ENCODE peak calls at places on chromosome 3, in six cellular contexts. M is glutamatergic neuron, B is osteocyte, E is H4, O is foreskin fibroblast, G is SJSA1. H is an unnamed sample.

GRCh38 chr3:54731697-54732445 is 196.0 kb downstream of the LRTM1 start:
- DNase-seq in M (no peak), B (no peak), E (no peak), O (no peak), G (no peak), H (no peak)

GRCh38 chr3:114939920-114940319 is 207.2 kb downstream of the ZBTB20 start:
- DNase-seq in M (no peak), B (no peak), E (no peak), O (no peak), G (no peak), H (peak)

GRCh38 chr3:79297242-79297641 is 470.6 kb downstream of the ROBO1 start:
- DNase-seq in M (no peak), B (no peak), E (peak), O (peak), G (peak), H (peak)

GRCh38 chr3:169404491-169404890 is 259.0 kb downstream of the MECOM start:
- DNase-seq in M (no peak), B (no peak), E (no peak), O (no peak), G (no peak), H (no peak)

GRCh38 chr3:57048052-57048671 is 12.3 kb upstream of the SPATA12 start:
- DNase-seq in M (no peak), B (no peak), E (no peak), O (peak), G (no peak), H (peak)

GRCh38 chr3:111578867-111579266 is 16.3 kb downstream of the ZBED2 start:
- DNase-seq in M (no peak), B (no peak), E (no peak), O (no peak), G (no peak), H (no peak)

GRCh38 chr3:122794483-122794778 is 438 bp upstream of the SLC49A4 start:
- DNase-seq in M (no peak), B (no peak), E (no peak), O (no peak), G (peak), H (no peak)

GRCh38 chr3:54837964-54838363 is 89.9 kb downstream of the LRTM1 start:
- DNase-seq in M (no peak), B (no peak), E (peak), O (no peak), G (no peak), H (peak)

GRCh38 chr3:132006605-132007204 is 28.1 kb downstream of the CPNE4 start:
- DNase-seq in M (peak), B (no peak), E (peak), O (peak), G (no peak), H (peak)

GRCh38 chr3:123348-123747 is 73.2 kb upstream of the CHL1 start:
- DNase-seq in M (no peak), B (no peak), E (no peak), O (no peak), G (no peak), H (no peak)

GRCh38 chr3:102354818-102355515 is 79.8 kb upstream of the ZPLD1 start:
- DNase-seq in M (no peak), B (no peak), E (peak), O (no peak), G (peak), H (no peak)

GRCh38 chr3:16301490-16301889 is 36.5 kb downstream of the OXNAD1 start:
- DNase-seq in M (no peak), B (no peak), E (no peak), O (no peak), G (no peak), H (no peak)

GRCh38 chr3:101070260-101071121 is 77.3 kb upstream of the ABI3BP start:
- DNase-seq in M (peak), B (no peak), E (peak), O (no peak), G (no peak), H (peak)

GRCh38 chr3:27342279-27342678 is 26.9 kb downstream of the NEK10 start:
- DNase-seq in M (no peak), B (no peak), E (no peak), O (no peak), G (no peak), H (no peak)

GRCh38 chr3:152719264-152719663 is 115.7 kb upstream of the P2RY1 start:
- DNase-seq in M (no peak), B (no peak), E (peak), O (peak), G (no peak), H (no peak)

GRCh38 chr3:48222616-48223513 is at the start of gene CAMP:
- DNase-seq in M (no peak), B (peak), E (peak), O (peak), G (no peak), H (no peak)

GRCh38 chr3:20462226-20462625 is 276.2 kb upstream of the SGO1 start:
- DNase-seq in M (no peak), B (no peak), E (no peak), O (no peak), G (no peak), H (no peak)

GRCh38 chr3:151770941-151771340 is 37.2 kb downstream of the AADACL2 start:
- DNase-seq in M (no peak), B (no peak), E (peak), O (no peak), G (peak), H (no peak)

GRCh38 chr3:172836390-172836997 is 86.0 kb downstream of the ECT2 start:
- DNase-seq in M (peak), B (no peak), E (peak), O (peak), G (peak), H (peak)

GRCh38 chr3:127894461-127894860 is 20.6 kb upstream of the KBTBD12 start:
- DNase-seq in M (no peak), B (no peak), E (no peak), O (no peak), G (no peak), H (no peak)

H was measured in NCI-H2171.